ENCODE peak calls at places on chromosomes 13 and 19, in seven cellular contexts. D is transverse colon; S is stimulated activated CD4-positive, alpha-beta T cell treated with anti-CD3 and anti-CD28 coated beads, Interleukin-1b, Interleukin-23, amount 100 ng/mL, for 24 hours; Q is effector CD4-positive, alpha-beta T cell; N is fibroblast of lung; Z is RPMI7951; A is stomach. U is an unnamed sample.

GRCh38 chr13:36533806-36534205 is 101.5 kb downstream of the CCNA1 start:
- DNase-seq in D (no peak), S (no peak), Q (no peak), N (no peak), Z (no peak), A (no peak), U (no peak)

GRCh38 chr13:113636266-113636963 is 21.6 kb downstream of the ATP4B start:
- DNase-seq in D (no peak), S (no peak), Q (no peak), N (no peak), Z (no peak), A (no peak), U (no peak)

GRCh38 chr13:30398601-30399072 is 23.7 kb upstream of the UBE2L5 start:
- DNase-seq in D (peak), S (no peak), Q (no peak), N (no peak), Z (no peak), A (no peak), U (no peak)

GRCh38 chr13:84446972-84447700 is 564.9 kb upstream of the SLITRK1 start:
- DNase-seq in D (no peak), S (no peak), Q (no peak), N (peak), Z (peak), A (no peak), U (no peak)

GRCh38 chr13:113989585-113990300 is 15.9 kb upstream of the C13orf46 start:
- DNase-seq in D (no peak), S (no peak), Q (no peak), N (no peak), Z (no peak), A (no peak), U (no peak)

GRCh38 chr13:111011899-111012298 is 97.0 kb upstream of the ANKRD10 start:
- DNase-seq in D (no peak), S (no peak), Q (no peak), N (no peak), Z (no peak), A (no peak), U (no peak)

GRCh38 chr19:29887498-29887897 is 54.5 kb upstream of the URI1 start:
- DNase-seq in D (no peak), S (no peak), Q (no peak), N (no peak), Z (no peak), A (peak), U (no peak)

GRCh38 chr13:24463078-24463477 is 49.5 kb downstream of the PARP4 start:
- DNase-seq in D (no peak), S (no peak), Q (no peak), N (no peak), Z (no peak), A (no peak), U (no peak)

GRCh38 chr13:98492335-98493034 is 84.4 kb downstream of the STK24 start:
- DNase-seq in D (no peak), S (no peak), Q (no peak), N (peak), Z (no peak), A (no peak), U (no peak)

GRCh38 chr13:51955841-51956603 is 55.2 kb downstream of the ATP7B start:
- DNase-seq in D (peak), S (no peak), Q (no peak), N (no peak), Z (no peak), A (no peak), U (no peak)